ENCODE peak calls at places on chromosomes 3 and 15, in nine cellular contexts. One of them, this sample, is unnamed.

GRCh38 chr3:106337116-106337515 is 468.3 kb upstream of the CBLB start:
- DNase-seq in CD8-positive, alpha-beta memory T cell: no peak
- DNase-seq in AML-193: no peak
- DNase-seq in KG1: no peak
- DNase-seq in stimulated activated CD4-positive, alpha-beta T cell treated with anti-CD3 and anti-CD28 coated beads, Interleukin-4, amount 100 ng/mL, for 4 hours: no peak
- DNase-seq in skeletal muscle cell: peak; percentile 32
- DNase-seq in NCI-H1092: no peak
- DNase-seq in SJSA1: no peak
- DNase-seq in PC-3: peak; percentile 89
- DNase-seq in this sample: no peak

GRCh38 chr3:36957862-36958686 is 13.2 kb upstream of the TRANK1 start:
- DNase-seq in CD8-positive, alpha-beta memory T cell: no peak
- DNase-seq in AML-193: no peak
- DNase-seq in KG1: no peak
- DNase-seq in stimulated activated CD4-positive, alpha-beta T cell treated with anti-CD3 and anti-CD28 coated beads, Interleukin-4, amount 100 ng/mL, for 4 hours: no peak
- DNase-seq in skeletal muscle cell: peak; percentile 6
- DNase-seq in NCI-H1092: no peak
- DNase-seq in SJSA1: no peak
- DNase-seq in PC-3: peak; percentile 84
- DNase-seq in this sample: peak; percentile 58

GRCh38 chr15:39746176-39746575 is 36.5 kb downstream of the FSIP1 start:
- DNase-seq in CD8-positive, alpha-beta memory T cell: no peak
- DNase-seq in AML-193: peak; percentile 1
- DNase-seq in KG1: no peak
- DNase-seq in stimulated activated CD4-positive, alpha-beta T cell treated with anti-CD3 and anti-CD28 coated beads, Interleukin-4, amount 100 ng/mL, for 4 hours: no peak
- DNase-seq in skeletal muscle cell: peak; percentile 36
- DNase-seq in NCI-H1092: no peak
- DNase-seq in SJSA1: no peak
- DNase-seq in PC-3: no peak
- DNase-seq in this sample: no peak

GRCh38 chr3:189092547-189092946 is 79.2 kb upstream of the TPRG1 start:
- DNase-seq in CD8-positive, alpha-beta memory T cell: no peak
- DNase-seq in AML-193: no peak
- DNase-seq in KG1: no peak
- DNase-seq in stimulated activated CD4-positive, alpha-beta T cell treated with anti-CD3 and anti-CD28 coated beads, Interleukin-4, amount 100 ng/mL, for 4 hours: no peak
- DNase-seq in skeletal muscle cell: no peak
- DNase-seq in NCI-H1092: no peak
- DNase-seq in SJSA1: no peak
- DNase-seq in PC-3: no peak
- DNase-seq in this sample: no peak

GRCh38 chr3:65904016-65904415 is 134.7 kb downstream of the MAGI1 start:
- DNase-seq in CD8-positive, alpha-beta memory T cell: no peak
- DNase-seq in AML-193: no peak
- DNase-seq in KG1: no peak
- DNase-seq in stimulated activated CD4-positive, alpha-beta T cell treated with anti-CD3 and anti-CD28 coated beads, Interleukin-4, amount 100 ng/mL, for 4 hours: no peak
- DNase-seq in skeletal muscle cell: no peak
- DNase-seq in NCI-H1092: no peak
- DNase-seq in SJSA1: no peak
- DNase-seq in PC-3: no peak
- DNase-seq in this sample: no peak

GRCh38 chr3:100158877-100159563 is 44.7 kb upstream of the FILIP1L start:
- DNase-seq in CD8-positive, alpha-beta memory T cell: no peak
- DNase-seq in AML-193: no peak
- DNase-seq in KG1: no peak
- DNase-seq in stimulated activated CD4-positive, alpha-beta T cell treated with anti-CD3 and anti-CD28 coated beads, Interleukin-4, amount 100 ng/mL, for 4 hours: no peak
- DNase-seq in skeletal muscle cell: no peak
- DNase-seq in NCI-H1092: peak; percentile 55
- DNase-seq in SJSA1: no peak
- DNase-seq in PC-3: peak; percentile 35
- DNase-seq in this sample: no peak

GRCh38 chr3:153244961-153245360 is 82.9 kb downstream of the RAP2B start:
- DNase-seq in CD8-positive, alpha-beta memory T cell: no peak
- DNase-seq in AML-193: peak; percentile 87
- DNase-seq in KG1: no peak
- DNase-seq in stimulated activated CD4-positive, alpha-beta T cell treated with anti-CD3 and anti-CD28 coated beads, Interleukin-4, amount 100 ng/mL, for 4 hours: no peak
- DNase-seq in skeletal muscle cell: no peak
- DNase-seq in NCI-H1092: no peak
- DNase-seq in SJSA1: no peak
- DNase-seq in PC-3: no peak
- DNase-seq in this sample: no peak

GRCh38 chr3:67593761-67594234 is 60.6 kb downstream of the SUCLG2 start:
- DNase-seq in CD8-positive, alpha-beta memory T cell: no peak
- DNase-seq in AML-193: no peak
- DNase-seq in KG1: no peak
- DNase-seq in stimulated activated CD4-positive, alpha-beta T cell treated with anti-CD3 and anti-CD28 coated beads, Interleukin-4, amount 100 ng/mL, for 4 hours: no peak
- DNase-seq in skeletal muscle cell: peak; percentile 60
- DNase-seq in NCI-H1092: no peak
- DNase-seq in SJSA1: no peak
- DNase-seq in PC-3: peak; percentile 32
- DNase-seq in this sample: no peak

GRCh38 chr3:156964562-156964961 is 138.4 kb downstream of the LEKR1 start:
- DNase-seq in CD8-positive, alpha-beta memory T cell: no peak
- DNase-seq in AML-193: no peak
- DNase-seq in KG1: no peak
- DNase-seq in stimulated activated CD4-positive, alpha-beta T cell treated with anti-CD3 and anti-CD28 coated beads, Interleukin-4, amount 100 ng/mL, for 4 hours: no peak
- DNase-seq in skeletal muscle cell: no peak
- DNase-seq in NCI-H1092: no peak
- DNase-seq in SJSA1: no peak
- DNase-seq in PC-3: no peak
- DNase-seq in this sample: no peak

GRCh38 chr3:124837730-124838186 is 49.4 kb downstream of the ITGB5 start:
- DNase-seq in CD8-positive, alpha-beta memory T cell: no peak
- DNase-seq in AML-193: no peak
- DNase-seq in KG1: no peak
- DNase-seq in stimulated activated CD4-positive, alpha-beta T cell treated with anti-CD3 and anti-CD28 coated beads, Interleukin-4, amount 100 ng/mL, for 4 hours: no peak
- DNase-seq in skeletal muscle cell: no peak
- DNase-seq in NCI-H1092: no peak
- DNase-seq in SJSA1: no peak
- DNase-seq in PC-3: peak; percentile 85
- DNase-seq in this sample: no peak

GRCh38 chr3:28008235-28008634 is 233.2 kb upstream of the CMC1 start:
- DNase-seq in CD8-positive, alpha-beta memory T cell: no peak
- DNase-seq in AML-193: no peak
- DNase-seq in KG1: no peak
- DNase-seq in stimulated activated CD4-positive, alpha-beta T cell treated with anti-CD3 and anti-CD28 coated beads, Interleukin-4, amount 100 ng/mL, for 4 hours: no peak
- DNase-seq in skeletal muscle cell: no peak
- DNase-seq in NCI-H1092: no peak
- DNase-seq in SJSA1: no peak
- DNase-seq in PC-3: no peak
- DNase-seq in this sample: no peak

GRCh38 chr3:85432081-85432480 is 473.3 kb downstream of the CADM2 start:
- DNase-seq in CD8-positive, alpha-beta memory T cell: no peak
- DNase-seq in AML-193: no peak
- DNase-seq in KG1: no peak
- DNase-seq in stimulated activated CD4-positive, alpha-beta T cell treated with anti-CD3 and anti-CD28 coated beads, Interleukin-4, amount 100 ng/mL, for 4 hours: no peak
- DNase-seq in skeletal muscle cell: no peak
- DNase-seq in NCI-H1092: no peak
- DNase-seq in SJSA1: no peak
- DNase-seq in PC-3: no peak
- DNase-seq in this sample: no peak

GRCh38 chr3:16912400-16913263 is 27.9 kb downstream of the PLCL2 start:
- DNase-seq in CD8-positive, alpha-beta memory T cell: no peak
- DNase-seq in AML-193: no peak
- DNase-seq in KG1: no peak
- DNase-seq in stimulated activated CD4-positive, alpha-beta T cell treated with anti-CD3 and anti-CD28 coated beads, Interleukin-4, amount 100 ng/mL, for 4 hours: no peak
- DNase-seq in skeletal muscle cell: no peak
- DNase-seq in NCI-H1092: no peak
- DNase-seq in SJSA1: no peak
- DNase-seq in PC-3: no peak
- DNase-seq in this sample: no peak

GRCh38 chr15:25844542-25844941 is 18.6 kb downstream of the ATP10A start:
- DNase-seq in CD8-positive, alpha-beta memory T cell: no peak
- DNase-seq in AML-193: no peak
- DNase-seq in KG1: no peak
- DNase-seq in stimulated activated CD4-positive, alpha-beta T cell treated with anti-CD3 and anti-CD28 coated beads, Interleukin-4, amount 100 ng/mL, for 4 hours: no peak
- DNase-seq in skeletal muscle cell: no peak
- DNase-seq in NCI-H1092: no peak
- DNase-seq in SJSA1: no peak
- DNase-seq in PC-3: no peak
- DNase-seq in this sample: no peak

GRCh38 chr15:90594297-90594696 is 64.6 kb downstream of the CRTC3 start:
- DNase-seq in CD8-positive, alpha-beta memory T cell: peak; percentile 49
- DNase-seq in AML-193: no peak
- DNase-seq in KG1: peak; percentile 66
- DNase-seq in stimulated activated CD4-positive, alpha-beta T cell treated with anti-CD3 and anti-CD28 coated beads, Interleukin-4, amount 100 ng/mL, for 4 hours: peak; percentile 87
- DNase-seq in skeletal muscle cell: no peak
- DNase-seq in NCI-H1092: peak; percentile 47
- DNase-seq in SJSA1: no peak
- DNase-seq in PC-3: peak; percentile 81
- DNase-seq in this sample: no peak

GRCh38 chr15:19944261-19944888 is 597.2 kb downstream of the GOLGA6L6 start:
- DNase-seq in CD8-positive, alpha-beta memory T cell: no peak
- DNase-seq in AML-193: no peak
- DNase-seq in KG1: no peak
- DNase-seq in stimulated activated CD4-positive, alpha-beta T cell treated with anti-CD3 and anti-CD28 coated beads, Interleukin-4, amount 100 ng/mL, for 4 hours: no peak
- DNase-seq in skeletal muscle cell: no peak
- DNase-seq in NCI-H1092: no peak
- DNase-seq in SJSA1: no peak
- DNase-seq in PC-3: no peak
- DNase-seq in this sample: no peak

GRCh38 chr3:44991326-44991725 is 15.3 kb downstream of the EXOSC7 start:
- DNase-seq in CD8-positive, alpha-beta memory T cell: no peak
- DNase-seq in AML-193: no peak
- DNase-seq in KG1: no peak
- DNase-seq in stimulated activated CD4-positive, alpha-beta T cell treated with anti-CD3 and anti-CD28 coated beads, Interleukin-4, amount 100 ng/mL, for 4 hours: no peak
- DNase-seq in skeletal muscle cell: no peak
- DNase-seq in NCI-H1092: no peak
- DNase-seq in SJSA1: no peak
- DNase-seq in PC-3: no peak
- DNase-seq in this sample: no peak

GRCh38 chr3:190323241-190323617 is 983 bp upstream of the CLDN1 start:
- DNase-seq in CD8-positive, alpha-beta memory T cell: no peak
- DNase-seq in AML-193: no peak
- DNase-seq in KG1: no peak
- DNase-seq in stimulated activated CD4-positive, alpha-beta T cell treated with anti-CD3 and anti-CD28 coated beads, Interleukin-4, amount 100 ng/mL, for 4 hours: no peak
- DNase-seq in skeletal muscle cell: no peak
- DNase-seq in NCI-H1092: no peak
- DNase-seq in SJSA1: peak; percentile 45
- DNase-seq in PC-3: no peak
- DNase-seq in this sample: no peak

GRCh38 chr3:42839616-42840015 is 30.4 kb downstream of the ACKR2 start:
- DNase-seq in CD8-positive, alpha-beta memory T cell: no peak
- DNase-seq in AML-193: peak; percentile 77
- DNase-seq in KG1: no peak
- DNase-seq in stimulated activated CD4-positive, alpha-beta T cell treated with anti-CD3 and anti-CD28 coated beads, Interleukin-4, amount 100 ng/mL, for 4 hours: no peak
- DNase-seq in skeletal muscle cell: no peak
- DNase-seq in NCI-H1092: peak; percentile 20
- DNase-seq in SJSA1: no peak
- DNase-seq in PC-3: peak; percentile 87
- DNase-seq in this sample: peak; percentile 42

GRCh38 chr3:149373235-149374125 is 4.0 kb downstream of the TM4SF1 start:
- DNase-seq in CD8-positive, alpha-beta memory T cell: no peak
- DNase-seq in AML-193: peak; percentile 97
- DNase-seq in KG1: no peak
- DNase-seq in stimulated activated CD4-positive, alpha-beta T cell treated with anti-CD3 and anti-CD28 coated beads, Interleukin-4, amount 100 ng/mL, for 4 hours: no peak
- DNase-seq in skeletal muscle cell: peak; percentile 78
- DNase-seq in NCI-H1092: no peak
- DNase-seq in SJSA1: no peak
- DNase-seq in PC-3: peak; percentile 90
- DNase-seq in this sample: peak; percentile 60

GRCh38 chr15:35705030-35705884 is 159.3 kb upstream of the DPH6 start:
- DNase-seq in CD8-positive, alpha-beta memory T cell: no peak
- DNase-seq in AML-193: no peak
- DNase-seq in KG1: no peak
- DNase-seq in stimulated activated CD4-positive, alpha-beta T cell treated with anti-CD3 and anti-CD28 coated beads, Interleukin-4, amount 100 ng/mL, for 4 hours: no peak
- DNase-seq in skeletal muscle cell: no peak
- DNase-seq in NCI-H1092: no peak
- DNase-seq in SJSA1: no peak
- DNase-seq in PC-3: no peak
- DNase-seq in this sample: no peak

GRCh38 chr3:23518441-23518840 is 287.3 kb upstream of the UBE2E1 start:
- DNase-seq in CD8-positive, alpha-beta memory T cell: no peak
- DNase-seq in AML-193: no peak
- DNase-seq in KG1: no peak
- DNase-seq in stimulated activated CD4-positive, alpha-beta T cell treated with anti-CD3 and anti-CD28 coated beads, Interleukin-4, amount 100 ng/mL, for 4 hours: no peak
- DNase-seq in skeletal muscle cell: no peak
- DNase-seq in NCI-H1092: no peak
- DNase-seq in SJSA1: no peak
- DNase-seq in PC-3: no peak
- DNase-seq in this sample: no peak

GRCh38 chr3:149494022-149494758 is 19.7 kb downstream of the TM4SF4 start:
- DNase-seq in CD8-positive, alpha-beta memory T cell: no peak
- DNase-seq in AML-193: peak; percentile 64
- DNase-seq in KG1: peak; percentile 22
- DNase-seq in stimulated activated CD4-positive, alpha-beta T cell treated with anti-CD3 and anti-CD28 coated beads, Interleukin-4, amount 100 ng/mL, for 4 hours: no peak
- DNase-seq in skeletal muscle cell: peak; percentile 37
- DNase-seq in NCI-H1092: peak; percentile 55
- DNase-seq in SJSA1: peak; percentile 66
- DNase-seq in PC-3: peak; percentile 81
- DNase-seq in this sample: no peak

GRCh38 chr3:63791974-63792373 is 27.1 kb upstream of the C3orf49 start:
- DNase-seq in CD8-positive, alpha-beta memory T cell: no peak
- DNase-seq in AML-193: peak; percentile 8
- DNase-seq in KG1: no peak
- DNase-seq in stimulated activated CD4-positive, alpha-beta T cell treated with anti-CD3 and anti-CD28 coated beads, Interleukin-4, amount 100 ng/mL, for 4 hours: no peak
- DNase-seq in skeletal muscle cell: peak; percentile 39
- DNase-seq in NCI-H1092: no peak
- DNase-seq in SJSA1: no peak
- DNase-seq in PC-3: peak; percentile 35
- DNase-seq in this sample: no peak

GRCh38 chr3:101725192-101725889 is 927 bp downstream of the CEP97 start:
- DNase-seq in CD8-positive, alpha-beta memory T cell: peak; percentile 19
- DNase-seq in AML-193: peak; percentile 18
- DNase-seq in KG1: no peak
- DNase-seq in stimulated activated CD4-positive, alpha-beta T cell treated with anti-CD3 and anti-CD28 coated beads, Interleukin-4, amount 100 ng/mL, for 4 hours: peak; percentile 14
- DNase-seq in skeletal muscle cell: no peak
- DNase-seq in NCI-H1092: peak; percentile 14
- DNase-seq in SJSA1: no peak
- DNase-seq in PC-3: peak; percentile 16
- DNase-seq in this sample: no peak

GRCh38 chr3:34108976-34109375 is 310.5 kb downstream of the PDCD6IP start:
- DNase-seq in CD8-positive, alpha-beta memory T cell: no peak
- DNase-seq in AML-193: no peak
- DNase-seq in KG1: no peak
- DNase-seq in stimulated activated CD4-positive, alpha-beta T cell treated with anti-CD3 and anti-CD28 coated beads, Interleukin-4, amount 100 ng/mL, for 4 hours: no peak
- DNase-seq in skeletal muscle cell: no peak
- DNase-seq in NCI-H1092: no peak
- DNase-seq in SJSA1: no peak
- DNase-seq in PC-3: no peak
- DNase-seq in this sample: no peak

GRCh38 chr3:73681610-73682009 is 56.9 kb upstream of the PDZRN3 start:
- DNase-seq in CD8-positive, alpha-beta memory T cell: no peak
- DNase-seq in AML-193: no peak
- DNase-seq in KG1: no peak
- DNase-seq in stimulated activated CD4-positive, alpha-beta T cell treated with anti-CD3 and anti-CD28 coated beads, Interleukin-4, amount 100 ng/mL, for 4 hours: no peak
- DNase-seq in skeletal muscle cell: peak; percentile 72
- DNase-seq in NCI-H1092: no peak
- DNase-seq in SJSA1: no peak
- DNase-seq in PC-3: no peak
- DNase-seq in this sample: peak; percentile 27

GRCh38 chr3:182919866-182920357 is 60.4 kb downstream of the DCUN1D1 start:
- DNase-seq in CD8-positive, alpha-beta memory T cell: no peak
- DNase-seq in AML-193: no peak
- DNase-seq in KG1: no peak
- DNase-seq in stimulated activated CD4-positive, alpha-beta T cell treated with anti-CD3 and anti-CD28 coated beads, Interleukin-4, amount 100 ng/mL, for 4 hours: no peak
- DNase-seq in skeletal muscle cell: no peak
- DNase-seq in NCI-H1092: no peak
- DNase-seq in SJSA1: no peak
- DNase-seq in PC-3: no peak
- DNase-seq in this sample: no peak

GRCh38 chr3:114456742-114457141 is 162.9 kb downstream of the TIGIT start:
- DNase-seq in CD8-positive, alpha-beta memory T cell: no peak
- DNase-seq in AML-193: no peak
- DNase-seq in KG1: no peak
- DNase-seq in stimulated activated CD4-positive, alpha-beta T cell treated with anti-CD3 and anti-CD28 coated beads, Interleukin-4, amount 100 ng/mL, for 4 hours: no peak
- DNase-seq in skeletal muscle cell: no peak
- DNase-seq in NCI-H1092: no peak
- DNase-seq in SJSA1: no peak
- DNase-seq in PC-3: no peak
- DNase-seq in this sample: no peak

GRCh38 chr3:53804697-53805462 is 41.3 kb downstream of the CHDH start:
- DNase-seq in CD8-positive, alpha-beta memory T cell: no peak
- DNase-seq in AML-193: no peak
- DNase-seq in KG1: no peak
- DNase-seq in stimulated activated CD4-positive, alpha-beta T cell treated with anti-CD3 and anti-CD28 coated beads, Interleukin-4, amount 100 ng/mL, for 4 hours: no peak
- DNase-seq in skeletal muscle cell: no peak
- DNase-seq in NCI-H1092: no peak
- DNase-seq in SJSA1: no peak
- DNase-seq in PC-3: peak; percentile 45
- DNase-seq in this sample: peak; percentile 56

GRCh38 chr15:71137138-71137518 is 21.9 kb downstream of the THSD4 start:
- DNase-seq in CD8-positive, alpha-beta memory T cell: no peak
- DNase-seq in AML-193: no peak
- DNase-seq in KG1: no peak
- DNase-seq in stimulated activated CD4-positive, alpha-beta T cell treated with anti-CD3 and anti-CD28 coated beads, Interleukin-4, amount 100 ng/mL, for 4 hours: no peak
- DNase-seq in skeletal muscle cell: no peak
- DNase-seq in NCI-H1092: no peak
- DNase-seq in SJSA1: no peak
- DNase-seq in PC-3: no peak
- DNase-seq in this sample: no peak

This sample was measured in AG04450.